ENCODE peak calls at places on chromosomes 4 and X, in six cellular contexts. One of them, this sample, is unnamed.

GRCh38 chr4:98447648-98448047 is 186.5 kb downstream of the RAP1GDS1 start:
- DNase-seq in NCI-H446 treated with DMSO at 0.1 percent for 48 hours: no peak
- DNase-seq in hepatocyte: no peak
- DNase-seq in A549: no peak
- DNase-seq in T-cell: no peak
- DNase-seq in neuronal stem cell: no peak
- DNase-seq in this sample: no peak

GRCh38 chr4:88613417-88613875 is 21.2 kb downstream of the HERC3 start:
- DNase-seq in NCI-H446 treated with DMSO at 0.1 percent for 48 hours: no peak
- DNase-seq in hepatocyte: no peak
- DNase-seq in A549: no peak
- DNase-seq in T-cell: peak
- DNase-seq in neuronal stem cell: no peak
- DNase-seq in this sample: peak

GRCh38 chrX:12241026-12241425 is 102.8 kb downstream of the FRMPD4 start:
- DNase-seq in NCI-H446 treated with DMSO at 0.1 percent for 48 hours: no peak
- DNase-seq in hepatocyte: no peak
- DNase-seq in A549: no peak
- DNase-seq in T-cell: no peak
- DNase-seq in neuronal stem cell: no peak
- DNase-seq in this sample: no peak

GRCh38 chr4:38322709-38323108 is 341.3 kb upstream of the KLF3 start:
- DNase-seq in NCI-H446 treated with DMSO at 0.1 percent for 48 hours: peak
- DNase-seq in hepatocyte: no peak
- DNase-seq in A549: peak
- DNase-seq in T-cell: no peak
- DNase-seq in neuronal stem cell: no peak
- DNase-seq in this sample: no peak

GRCh38 chrX:130005408-130005807 is 23.0 kb downstream of the BCORL1 start:
- DNase-seq in NCI-H446 treated with DMSO at 0.1 percent for 48 hours: no peak
- DNase-seq in hepatocyte: no peak
- DNase-seq in A549: no peak
- DNase-seq in T-cell: no peak
- DNase-seq in neuronal stem cell: no peak
- DNase-seq in this sample: no peak

GRCh38 chr4:173526724-173527102 is 3.3 kb downstream of the HAND2 start:
- DNase-seq in NCI-H446 treated with DMSO at 0.1 percent for 48 hours: no peak
- DNase-seq in hepatocyte: no peak
- DNase-seq in A549: no peak
- DNase-seq in T-cell: no peak
- DNase-seq in neuronal stem cell: no peak
- DNase-seq in this sample: peak

GRCh38 chrX:17644001-17644400 is 93.3 kb upstream of the SCML1 start:
- DNase-seq in NCI-H446 treated with DMSO at 0.1 percent for 48 hours: no peak
- DNase-seq in hepatocyte: no peak
- DNase-seq in A549: no peak
- DNase-seq in T-cell: no peak
- DNase-seq in neuronal stem cell: no peak
- DNase-seq in this sample: no peak

GRCh38 chrX:69317721-69318120 is 152.5 kb upstream of the PJA1 start:
- DNase-seq in NCI-H446 treated with DMSO at 0.1 percent for 48 hours: no peak
- DNase-seq in hepatocyte: no peak
- DNase-seq in A549: no peak
- DNase-seq in T-cell: no peak
- DNase-seq in neuronal stem cell: no peak
- DNase-seq in this sample: no peak

GRCh38 chrX:124005220-124005619 is 43.7 kb downstream of the STAG2 start:
- DNase-seq in NCI-H446 treated with DMSO at 0.1 percent for 48 hours: no peak
- DNase-seq in hepatocyte: no peak
- DNase-seq in A549: no peak
- DNase-seq in T-cell: no peak
- DNase-seq in neuronal stem cell: no peak
- DNase-seq in this sample: no peak

GRCh38 chrX:15465896-15466651 is 27.1 kb downstream of the PIR start:
- DNase-seq in NCI-H446 treated with DMSO at 0.1 percent for 48 hours: no peak
- DNase-seq in hepatocyte: no peak
- DNase-seq in A549: no peak
- DNase-seq in T-cell: no peak
- DNase-seq in neuronal stem cell: no peak
- DNase-seq in this sample: no peak

GRCh38 chr4:78532046-78532445 is 19.5 kb upstream of the ANXA3 start:
- DNase-seq in NCI-H446 treated with DMSO at 0.1 percent for 48 hours: no peak
- DNase-seq in hepatocyte: no peak
- DNase-seq in A549: no peak
- DNase-seq in T-cell: no peak
- DNase-seq in neuronal stem cell: no peak
- DNase-seq in this sample: no peak

GRCh38 chr4:53863163-53863562 is 201.2 kb downstream of the CHIC2 start:
- DNase-seq in NCI-H446 treated with DMSO at 0.1 percent for 48 hours: no peak
- DNase-seq in hepatocyte: no peak
- DNase-seq in A549: no peak
- DNase-seq in T-cell: no peak
- DNase-seq in neuronal stem cell: no peak
- DNase-seq in this sample: peak

GRCh38 chrX:11446331-11446730 is 153.1 kb downstream of the AMELX start:
- DNase-seq in NCI-H446 treated with DMSO at 0.1 percent for 48 hours: no peak
- DNase-seq in hepatocyte: no peak
- DNase-seq in A549: no peak
- DNase-seq in T-cell: no peak
- DNase-seq in neuronal stem cell: no peak
- DNase-seq in this sample: no peak

GRCh38 chr4:8167815-8168214 is 9.2 kb upstream of the ABLIM2 start:
- DNase-seq in NCI-H446 treated with DMSO at 0.1 percent for 48 hours: no peak
- DNase-seq in hepatocyte: no peak
- DNase-seq in A549: no peak
- DNase-seq in T-cell: no peak
- DNase-seq in neuronal stem cell: no peak
- DNase-seq in this sample: no peak

GRCh38 chrX:38882894-38883620 is 81.8 kb downstream of the MID1IP1 start:
- DNase-seq in NCI-H446 treated with DMSO at 0.1 percent for 48 hours: no peak
- DNase-seq in hepatocyte: no peak
- DNase-seq in A549: no peak
- DNase-seq in T-cell: no peak
- DNase-seq in neuronal stem cell: no peak
- DNase-seq in this sample: no peak

GRCh38 chrX:93594780-93595179 is 78.6 kb downstream of the NAP1L3 start:
- DNase-seq in NCI-H446 treated with DMSO at 0.1 percent for 48 hours: no peak
- DNase-seq in hepatocyte: no peak
- DNase-seq in A549: no peak
- DNase-seq in T-cell: no peak
- DNase-seq in neuronal stem cell: no peak
- DNase-seq in this sample: peak

GRCh38 chr4:152118108-152118507 is 357.3 kb upstream of the GATB start:
- DNase-seq in NCI-H446 treated with DMSO at 0.1 percent for 48 hours: no peak
- DNase-seq in hepatocyte: no peak
- DNase-seq in A549: no peak
- DNase-seq in T-cell: no peak
- DNase-seq in neuronal stem cell: no peak
- DNase-seq in this sample: peak

GRCh38 chrX:13747836-13748235 is 13.3 kb downstream of the OFD1 start:
- DNase-seq in NCI-H446 treated with DMSO at 0.1 percent for 48 hours: no peak
- DNase-seq in hepatocyte: peak
- DNase-seq in A549: peak
- DNase-seq in T-cell: peak
- DNase-seq in neuronal stem cell: no peak
- DNase-seq in this sample: peak

GRCh38 chr4:1010522-1011021 is 854 bp upstream of the FGFRL1 start:
- DNase-seq in NCI-H446 treated with DMSO at 0.1 percent for 48 hours: no peak
- DNase-seq in hepatocyte: peak
- DNase-seq in A549: peak
- DNase-seq in T-cell: peak
- DNase-seq in neuronal stem cell: no peak
- DNase-seq in this sample: no peak

GRCh38 chr4:92270908-92271307 is 32.9 kb upstream of the GRID2 start:
- DNase-seq in NCI-H446 treated with DMSO at 0.1 percent for 48 hours: no peak
- DNase-seq in hepatocyte: no peak
- DNase-seq in A549: peak
- DNase-seq in T-cell: no peak
- DNase-seq in neuronal stem cell: peak
- DNase-seq in this sample: peak

GRCh38 chrX:35682481-35682880 is 115.7 kb upstream of the MAGEB16 start:
- DNase-seq in NCI-H446 treated with DMSO at 0.1 percent for 48 hours: no peak
- DNase-seq in hepatocyte: no peak
- DNase-seq in A549: no peak
- DNase-seq in T-cell: no peak
- DNase-seq in neuronal stem cell: no peak
- DNase-seq in this sample: no peak

GRCh38 chr4:128572778-128573241 is 236.7 kb upstream of the JADE1 start:
- DNase-seq in NCI-H446 treated with DMSO at 0.1 percent for 48 hours: no peak
- DNase-seq in hepatocyte: no peak
- DNase-seq in A549: no peak
- DNase-seq in T-cell: no peak
- DNase-seq in neuronal stem cell: no peak
- DNase-seq in this sample: no peak

GRCh38 chr4:73446336-73446938 is 10.4 kb downstream of the AFP start:
- DNase-seq in NCI-H446 treated with DMSO at 0.1 percent for 48 hours: peak
- DNase-seq in hepatocyte: peak
- DNase-seq in A549: peak
- DNase-seq in T-cell: no peak
- DNase-seq in neuronal stem cell: peak
- DNase-seq in this sample: peak

GRCh38 chr4:169583563-169583962 is 28.8 kb downstream of the NEK1 start:
- DNase-seq in NCI-H446 treated with DMSO at 0.1 percent for 48 hours: no peak
- DNase-seq in hepatocyte: no peak
- DNase-seq in A549: no peak
- DNase-seq in T-cell: no peak
- DNase-seq in neuronal stem cell: no peak
- DNase-seq in this sample: peak

GRCh38 chrX:129748265-129748664 is 9.5 kb downstream of the XPNPEP2 start:
- DNase-seq in NCI-H446 treated with DMSO at 0.1 percent for 48 hours: no peak
- DNase-seq in hepatocyte: no peak
- DNase-seq in A549: no peak
- DNase-seq in T-cell: no peak
- DNase-seq in neuronal stem cell: no peak
- DNase-seq in this sample: no peak

GRCh38 chr4:87839309-87839946 is 6.7 kb downstream of the MEPE start:
- DNase-seq in NCI-H446 treated with DMSO at 0.1 percent for 48 hours: no peak
- DNase-seq in hepatocyte: peak
- DNase-seq in A549: peak
- DNase-seq in T-cell: no peak
- DNase-seq in neuronal stem cell: peak
- DNase-seq in this sample: peak

GRCh38 chr4:153649572-153649991 is 34.5 kb upstream of the TLR2 start:
- DNase-seq in NCI-H446 treated with DMSO at 0.1 percent for 48 hours: no peak
- DNase-seq in hepatocyte: peak
- DNase-seq in A549: peak
- DNase-seq in T-cell: no peak
- DNase-seq in neuronal stem cell: no peak
- DNase-seq in this sample: peak

GRCh38 chrX:153704021-153704526 is 16.3 kb downstream of the SLC6A8 start:
- DNase-seq in NCI-H446 treated with DMSO at 0.1 percent for 48 hours: no peak
- DNase-seq in hepatocyte: no peak
- DNase-seq in A549: no peak
- DNase-seq in T-cell: no peak
- DNase-seq in neuronal stem cell: no peak
- DNase-seq in this sample: no peak

GRCh38 chr4:126215759-126216158 is 901.0 kb downstream of the FAT4 start:
- DNase-seq in NCI-H446 treated with DMSO at 0.1 percent for 48 hours: no peak
- DNase-seq in hepatocyte: no peak
- DNase-seq in A549: no peak
- DNase-seq in T-cell: no peak
- DNase-seq in neuronal stem cell: no peak
- DNase-seq in this sample: no peak

GRCh38 chr4:6263541-6264540 is 5.8 kb upstream of the WFS1 start:
- DNase-seq in NCI-H446 treated with DMSO at 0.1 percent for 48 hours: no peak
- DNase-seq in hepatocyte: peak
- DNase-seq in A549: peak
- DNase-seq in T-cell: no peak
- DNase-seq in neuronal stem cell: no peak
- DNase-seq in this sample: peak

GRCh38 chr4:169103966-169104412 is 93.9 kb upstream of the CBR4 start:
- DNase-seq in NCI-H446 treated with DMSO at 0.1 percent for 48 hours: peak
- DNase-seq in hepatocyte: no peak
- DNase-seq in A549: no peak
- DNase-seq in T-cell: no peak
- DNase-seq in neuronal stem cell: peak
- DNase-seq in this sample: no peak

GRCh38 chrX:154594491-154594890 is 9.6 kb downstream of the CTAG1A start:
- DNase-seq in NCI-H446 treated with DMSO at 0.1 percent for 48 hours: no peak
- DNase-seq in hepatocyte: no peak
- DNase-seq in A549: no peak
- DNase-seq in T-cell: no peak
- DNase-seq in neuronal stem cell: no peak
- DNase-seq in this sample: no peak